ENCODE peak calls at places on chromosomes 16 and 17, in four cellular contexts. B, H, E and V are unnamed samples.

GRCh38 chr16:56252835-56253234 is 61.5 kb downstream of the GNAO1 start:
- DNase-seq in B (no peak), H (no peak), E (no peak), V (no peak)

GRCh38 chr16:72099377-72099818 is 5.8 kb downstream of the DHX38 start:
- DNase-seq in B (peak), H (peak), E (peak), V (peak)

GRCh38 chr16:24430937-24431760 is 108.2 kb upstream of the RBBP6 start:
- DNase-seq in B (peak), H (peak), E (no peak), V (peak)

GRCh38 chr16:49000594-49000993 is 281.0 kb downstream of the CBLN1 start:
- DNase-seq in B (no peak), H (no peak), E (no peak), V (no peak)

GRCh38 chr16:28524544-28525179 is 14.1 kb downstream of the NUPR1 start:
- DNase-seq in B (no peak), H (no peak), E (no peak), V (no peak)

GRCh38 chr16:57684626-57685358 is 9.8 kb upstream of the DRC7 start:
- DNase-seq in B (no peak), H (no peak), E (no peak), V (no peak)

GRCh38 chr17:5686246-5686645 is 101.9 kb upstream of the NLRP1 start:
- DNase-seq in B (no peak), H (no peak), E (no peak), V (no peak)

GRCh38 chr16:83901101-83901500 is 2.2 kb downstream of the MLYCD start:
- DNase-seq in B (peak), H (no peak), E (no peak), V (peak)

GRCh38 chr17:26792486-26792885 is 501.4 kb upstream of the WSB1 start:
- DNase-seq in B (peak), H (no peak), E (no peak), V (peak)

GRCh38 chr17:49853470-49854015 is 5.7 kb upstream of the TAC4 start:
- DNase-seq in B (no peak), H (no peak), E (no peak), V (no peak)

GRCh38 chr16:14324581-14324980 is 253.5 kb downstream of the MRTFB start:
- DNase-seq in B (peak), H (peak), E (no peak), V (peak)

GRCh38 chr16:85286066-85286712 is 173.9 kb upstream of the CIBAR2 start:
- DNase-seq in B (peak), H (peak), E (no peak), V (no peak)

GRCh38 chr17:78935419-78936323 is 10.5 kb upstream of the TIMP2 start:
- DNase-seq in B (peak), H (peak), E (no peak), V (peak)

GRCh38 chr17:67679721-67680120 is 38.0 kb upstream of the NOL11 start:
- DNase-seq in B (no peak), H (no peak), E (no peak), V (no peak)

GRCh38 chr17:68777856-68778694 is 176.9 kb upstream of the FAM20A start:
- DNase-seq in B (no peak), H (no peak), E (no peak), V (no peak)

GRCh38 chr16:9040766-9041430 is 50.5 kb upstream of the HAPSTR1 start:
- DNase-seq in B (no peak), H (no peak), E (no peak), V (no peak)

GRCh38 chr16:30060354-30061194 is 5.0 kb upstream of the ALDOA start:
- DNase-seq in B (no peak), H (no peak), E (no peak), V (no peak)

GRCh38 chr16:17205279-17206139 is 265.3 kb downstream of the XYLT1 start:
- DNase-seq in B (peak), H (no peak), E (no peak), V (no peak)

GRCh38 chr17:3635474-3636153 is 436 bp downstream of the SHPK start:
- DNase-seq in B (no peak), H (no peak), E (no peak), V (no peak)

GRCh38 chr17:39929657-39930407 is 2.3 kb downstream of the LRRC3C start:
- DNase-seq in B (peak), H (peak), E (no peak), V (peak)

GRCh38 chr17:17976931-17977570 is 4.4 kb downstream of the DRC3 start:
- DNase-seq in B (no peak), H (no peak), E (no peak), V (no peak)

GRCh38 chr16:69373019-69373418 is 12.8 kb downstream of the TERF2 start:
- DNase-seq in B (no peak), H (no peak), E (no peak), V (no peak)

GRCh38 chr17:7095642-7096041 is 15.6 kb upstream of the CLEC10A start:
- DNase-seq in B (no peak), H (no peak), E (no peak), V (no peak)

GRCh38 chr17:42667088-42667951 is 8.2 kb downstream of the TUBG2 start:
- DNase-seq in B (peak), H (peak), E (no peak), V (peak)

GRCh38 chr17:48593840-48594411 is 347 bp upstream of the HOXB5 start:
- DNase-seq in B (peak), H (peak), E (peak), V (peak)

GRCh38 chr17:79325707-79326106 is 251.1 kb downstream of the ENGASE start:
- DNase-seq in B (no peak), H (no peak), E (no peak), V (peak)

GRCh38 chr17:48492401-48493298 is 38.2 kb downstream of the HOXB1 start:
- DNase-seq in B (peak), H (peak), E (peak), V (peak)

GRCh38 chr17:40958086-40958953 is 8.4 kb downstream of the KRT39 start:
- DNase-seq in B (no peak), H (no peak), E (no peak), V (no peak)

GRCh38 chr16:86375370-86375769 is 135.0 kb upstream of the FOXF1 start:
- DNase-seq in B (peak), H (peak), E (no peak), V (no peak)

GRCh38 chr17:67671492-67671891 is 46.2 kb upstream of the NOL11 start:
- DNase-seq in B (no peak), H (no peak), E (no peak), V (no peak)

GRCh38 chr16:590165-590874 is 454 bp downstream of the RAB40C start:
- DNase-seq in B (no peak), H (peak), E (no peak), V (peak)

GRCh38 chr16:56614549-56614991 is 6.2 kb downstream of the MT2A start:
- DNase-seq in B (peak), H (peak), E (no peak), V (peak)

GRCh38 chr17:48103379-48103715 is 2.1 kb upstream of the CBX1 start:
- DNase-seq in B (no peak), H (no peak), E (no peak), V (no peak)

GRCh38 chr17:78748730-78749317 is 33.2 kb downstream of the CYTH1 start:
- DNase-seq in B (peak), H (peak), E (peak), V (no peak)

GRCh38 chr17:39027037-39027436 is 59.8 kb upstream of the FBXO47 start:
- DNase-seq in B (peak), H (no peak), E (no peak), V (peak)

GRCh38 chr16:88312732-88313131 is 70.0 kb upstream of the ZNF469 start:
- DNase-seq in B (no peak), H (no peak), E (no peak), V (no peak)

GRCh38 chr17:82693168-82693867 is 5.2 kb downstream of the RAB40B start:
- DNase-seq in B (no peak), H (no peak), E (no peak), V (no peak)

GRCh38 chr16:49620158-49620867 is 235.6 kb downstream of the ZNF423 start:
- DNase-seq in B (peak), H (no peak), E (no peak), V (peak)

GRCh38 chr17:58004060-58004459 is 3.0 kb downstream of the SRSF1 start:
- DNase-seq in B (no peak), H (no peak), E (no peak), V (no peak)